ENCODE peak calls at places on chromosomes 7 and 10, in eight cellular contexts. One of them, this sample, is unnamed.

GRCh38 chr7:129535896-129536295 is 33.6 kb downstream of the SMKR1 start:
- DNase-seq in fibroblast of lung: no peak
- DNase-seq in lower leg skin: no peak
- DNase-seq in fibroblast of villous mesenchyme: no peak
- DNase-seq in skeletal muscle cell: no peak
- DNase-seq in naive thymus-derived CD4-positive, alpha-beta T cell: no peak
- DNase-seq in body of pancreas: no peak
- DNase-seq in lower lobe of right lung: no peak
- DNase-seq in this sample: no peak

GRCh38 chr7:157211710-157212109 is 73.0 kb downstream of the UBE3C start:
- DNase-seq in fibroblast of lung: peak
- DNase-seq in lower leg skin: no peak
- DNase-seq in fibroblast of villous mesenchyme: peak
- DNase-seq in skeletal muscle cell: peak
- DNase-seq in naive thymus-derived CD4-positive, alpha-beta T cell: no peak
- DNase-seq in body of pancreas: no peak
- DNase-seq in lower lobe of right lung: no peak
- DNase-seq in this sample: no peak

GRCh38 chr10:91420868-91421267 is 10.7 kb downstream of the HECTD2 start:
- DNase-seq in fibroblast of lung: peak
- DNase-seq in lower leg skin: no peak
- DNase-seq in fibroblast of villous mesenchyme: no peak
- DNase-seq in skeletal muscle cell: no peak
- DNase-seq in naive thymus-derived CD4-positive, alpha-beta T cell: no peak
- DNase-seq in body of pancreas: no peak
- DNase-seq in lower lobe of right lung: no peak
- DNase-seq in this sample: no peak

GRCh38 chr7:94375713-94376112 is 19.0 kb upstream of the COL1A2 start:
- DNase-seq in fibroblast of lung: peak
- DNase-seq in lower leg skin: no peak
- DNase-seq in fibroblast of villous mesenchyme: peak
- DNase-seq in skeletal muscle cell: peak
- DNase-seq in naive thymus-derived CD4-positive, alpha-beta T cell: no peak
- DNase-seq in body of pancreas: no peak
- DNase-seq in lower lobe of right lung: no peak
- DNase-seq in this sample: no peak

GRCh38 chr7:115356139-115356746 is 434.3 kb downstream of the MDFIC start:
- DNase-seq in fibroblast of lung: peak
- DNase-seq in lower leg skin: no peak
- DNase-seq in fibroblast of villous mesenchyme: peak
- DNase-seq in skeletal muscle cell: no peak
- DNase-seq in naive thymus-derived CD4-positive, alpha-beta T cell: no peak
- DNase-seq in body of pancreas: no peak
- DNase-seq in lower lobe of right lung: no peak
- DNase-seq in this sample: no peak

GRCh38 chr7:54904130-54904529 is 114.7 kb upstream of the EGFR start:
- DNase-seq in fibroblast of lung: peak
- DNase-seq in lower leg skin: no peak
- DNase-seq in fibroblast of villous mesenchyme: peak
- DNase-seq in skeletal muscle cell: peak
- DNase-seq in naive thymus-derived CD4-positive, alpha-beta T cell: no peak
- DNase-seq in body of pancreas: no peak
- DNase-seq in lower lobe of right lung: no peak
- DNase-seq in this sample: no peak

GRCh38 chr10:24360286-24361127 is 151.6 kb downstream of the KIAA1217 start:
- DNase-seq in fibroblast of lung: peak
- DNase-seq in lower leg skin: peak
- DNase-seq in fibroblast of villous mesenchyme: peak
- DNase-seq in skeletal muscle cell: no peak
- DNase-seq in naive thymus-derived CD4-positive, alpha-beta T cell: peak
- DNase-seq in body of pancreas: peak
- DNase-seq in lower lobe of right lung: peak
- DNase-seq in this sample: peak

GRCh38 chr10:124655191-124656112 is 88.7 kb downstream of the FAM53B start:
- DNase-seq in fibroblast of lung: no peak
- DNase-seq in lower leg skin: no peak
- DNase-seq in fibroblast of villous mesenchyme: no peak
- DNase-seq in skeletal muscle cell: no peak
- DNase-seq in naive thymus-derived CD4-positive, alpha-beta T cell: no peak
- DNase-seq in body of pancreas: no peak
- DNase-seq in lower lobe of right lung: no peak
- DNase-seq in this sample: no peak

GRCh38 chr10:22252801-22253577 is 35.2 kb upstream of the EBLN1 start:
- DNase-seq in fibroblast of lung: peak
- DNase-seq in lower leg skin: peak
- DNase-seq in fibroblast of villous mesenchyme: peak
- DNase-seq in skeletal muscle cell: no peak
- DNase-seq in naive thymus-derived CD4-positive, alpha-beta T cell: peak
- DNase-seq in body of pancreas: peak
- DNase-seq in lower lobe of right lung: peak
- DNase-seq in this sample: peak

GRCh38 chr7:7793921-7794320 is 75.5 kb upstream of the RPA3 start:
- DNase-seq in fibroblast of lung: no peak
- DNase-seq in lower leg skin: no peak
- DNase-seq in fibroblast of villous mesenchyme: no peak
- DNase-seq in skeletal muscle cell: no peak
- DNase-seq in naive thymus-derived CD4-positive, alpha-beta T cell: no peak
- DNase-seq in body of pancreas: no peak
- DNase-seq in lower lobe of right lung: no peak
- DNase-seq in this sample: no peak

GRCh38 chr7:69177941-69178494 is 420.3 kb upstream of the AUTS2 start:
- DNase-seq in fibroblast of lung: peak
- DNase-seq in lower leg skin: no peak
- DNase-seq in fibroblast of villous mesenchyme: no peak
- DNase-seq in skeletal muscle cell: no peak
- DNase-seq in naive thymus-derived CD4-positive, alpha-beta T cell: no peak
- DNase-seq in body of pancreas: no peak
- DNase-seq in lower lobe of right lung: no peak
- DNase-seq in this sample: no peak

GRCh38 chr7:977326-978048 is 2.1 kb upstream of the COX19 start:
- DNase-seq in fibroblast of lung: peak
- DNase-seq in lower leg skin: no peak
- DNase-seq in fibroblast of villous mesenchyme: no peak
- DNase-seq in skeletal muscle cell: no peak
- DNase-seq in naive thymus-derived CD4-positive, alpha-beta T cell: no peak
- DNase-seq in body of pancreas: peak
- DNase-seq in lower lobe of right lung: no peak
- DNase-seq in this sample: peak

GRCh38 chr7:7438851-7439250 is 96.8 kb downstream of the COL28A1 start:
- DNase-seq in fibroblast of lung: peak
- DNase-seq in lower leg skin: no peak
- DNase-seq in fibroblast of villous mesenchyme: peak
- DNase-seq in skeletal muscle cell: peak
- DNase-seq in naive thymus-derived CD4-positive, alpha-beta T cell: no peak
- DNase-seq in body of pancreas: no peak
- DNase-seq in lower lobe of right lung: no peak
- DNase-seq in this sample: no peak

GRCh38 chr10:132447446-132448247 is 50.6 kb downstream of the PWWP2B start:
- DNase-seq in fibroblast of lung: peak
- DNase-seq in lower leg skin: no peak
- DNase-seq in fibroblast of villous mesenchyme: peak
- DNase-seq in skeletal muscle cell: peak
- DNase-seq in naive thymus-derived CD4-positive, alpha-beta T cell: peak
- DNase-seq in body of pancreas: peak
- DNase-seq in lower lobe of right lung: peak
- DNase-seq in this sample: peak

GRCh38 chr10:23694446-23694920 is 255.6 kb downstream of the OTUD1 start:
- DNase-seq in fibroblast of lung: peak
- DNase-seq in lower leg skin: no peak
- DNase-seq in fibroblast of villous mesenchyme: no peak
- DNase-seq in skeletal muscle cell: no peak
- DNase-seq in naive thymus-derived CD4-positive, alpha-beta T cell: no peak
- DNase-seq in body of pancreas: no peak
- DNase-seq in lower lobe of right lung: peak
- DNase-seq in this sample: peak

GRCh38 chr7:121752706-121753105 is 120.3 kb upstream of the PTPRZ1 start:
- DNase-seq in fibroblast of lung: peak
- DNase-seq in lower leg skin: no peak
- DNase-seq in fibroblast of villous mesenchyme: peak
- DNase-seq in skeletal muscle cell: no peak
- DNase-seq in naive thymus-derived CD4-positive, alpha-beta T cell: no peak
- DNase-seq in body of pancreas: no peak
- DNase-seq in lower lobe of right lung: no peak
- DNase-seq in this sample: no peak

GRCh38 chr7:74032191-74032490 is 4.2 kb downstream of the ELN start:
- DNase-seq in fibroblast of lung: peak
- DNase-seq in lower leg skin: no peak
- DNase-seq in fibroblast of villous mesenchyme: peak
- DNase-seq in skeletal muscle cell: peak
- DNase-seq in naive thymus-derived CD4-positive, alpha-beta T cell: no peak
- DNase-seq in body of pancreas: peak
- DNase-seq in lower lobe of right lung: no peak
- DNase-seq in this sample: no peak

GRCh38 chr7:74031403-74032190 is 3.6 kb downstream of the ELN start:
- DNase-seq in fibroblast of lung: no peak
- DNase-seq in lower leg skin: no peak
- DNase-seq in fibroblast of villous mesenchyme: no peak
- DNase-seq in skeletal muscle cell: no peak
- DNase-seq in naive thymus-derived CD4-positive, alpha-beta T cell: no peak
- DNase-seq in body of pancreas: no peak
- DNase-seq in lower lobe of right lung: no peak
- DNase-seq in this sample: no peak

GRCh38 chr7:74033372-74034311 is 5.7 kb downstream of the ELN start:
- DNase-seq in fibroblast of lung: peak
- DNase-seq in lower leg skin: no peak
- DNase-seq in fibroblast of villous mesenchyme: peak
- DNase-seq in skeletal muscle cell: no peak
- DNase-seq in naive thymus-derived CD4-positive, alpha-beta T cell: no peak
- DNase-seq in body of pancreas: peak
- DNase-seq in lower lobe of right lung: peak
- DNase-seq in this sample: peak

GRCh38 chr7:74030861-74031260 is 2.9 kb downstream of the ELN start:
- DNase-seq in fibroblast of lung: no peak
- DNase-seq in lower leg skin: no peak
- DNase-seq in fibroblast of villous mesenchyme: no peak
- DNase-seq in skeletal muscle cell: no peak
- DNase-seq in naive thymus-derived CD4-positive, alpha-beta T cell: no peak
- DNase-seq in body of pancreas: no peak
- DNase-seq in lower lobe of right lung: no peak
- DNase-seq in this sample: no peak

DNA sequence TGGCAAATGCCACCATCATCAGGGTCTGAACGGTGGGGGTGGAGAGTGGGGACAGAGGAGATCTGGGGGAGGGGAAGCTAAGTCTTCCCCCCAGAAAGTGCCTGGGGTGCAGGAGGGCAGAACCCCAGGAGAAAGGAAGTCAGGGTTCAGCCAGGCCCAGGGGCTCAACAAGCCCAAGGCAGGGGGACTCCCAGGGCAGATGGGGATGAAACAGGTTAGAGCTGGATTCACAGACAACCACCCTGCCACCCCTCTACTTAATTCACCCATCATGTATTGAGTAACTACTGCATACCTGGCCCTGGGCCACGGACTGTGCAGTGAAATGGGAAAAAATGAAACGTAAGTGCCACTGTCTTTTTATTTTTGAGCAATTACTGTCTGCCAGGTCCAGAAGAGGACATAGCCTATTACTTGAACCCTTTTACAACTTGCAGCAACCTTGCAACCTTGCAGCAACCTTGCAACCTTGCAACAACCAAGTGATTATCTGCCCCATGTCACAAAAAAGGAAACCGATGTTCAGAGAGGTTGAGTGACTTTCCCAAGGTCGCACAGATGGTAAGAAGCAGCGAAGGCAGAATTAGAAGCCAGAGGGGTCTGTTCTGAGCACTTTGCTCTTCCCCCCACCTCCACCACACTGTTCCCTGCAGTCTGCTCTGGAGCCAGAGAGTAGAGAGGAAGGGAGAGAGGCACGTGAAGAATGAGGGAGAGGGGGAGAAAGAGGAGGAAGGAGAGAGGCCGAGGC is 4.8 kb downstream of the ELN start:
- DNase-seq in fibroblast of lung: no peak
- DNase-seq in lower leg skin: no peak
- DNase-seq in fibroblast of villous mesenchyme: no peak
- DNase-seq in skeletal muscle cell: no peak
- DNase-seq in naive thymus-derived CD4-positive, alpha-beta T cell: no peak
- DNase-seq in body of pancreas: no peak
- DNase-seq in lower lobe of right lung: no peak
- DNase-seq in this sample: no peak
- H3K4me3 ChIP-seq in fibroblast of lung: no peak
- H3K4me3 ChIP-seq in lower leg skin: no peak
- H3K4me3 ChIP-seq in fibroblast of villous mesenchyme: no peak
- H3K4me3 ChIP-seq in skeletal muscle cell: no peak
- H3K4me3 ChIP-seq in naive thymus-derived CD4-positive, alpha-beta T cell: no peak
- H3K4me3 ChIP-seq in body of pancreas: no peak
- H3K4me3 ChIP-seq in lower lobe of right lung: peak
- H3K4me3 ChIP-seq in this sample: no peak

DNA sequence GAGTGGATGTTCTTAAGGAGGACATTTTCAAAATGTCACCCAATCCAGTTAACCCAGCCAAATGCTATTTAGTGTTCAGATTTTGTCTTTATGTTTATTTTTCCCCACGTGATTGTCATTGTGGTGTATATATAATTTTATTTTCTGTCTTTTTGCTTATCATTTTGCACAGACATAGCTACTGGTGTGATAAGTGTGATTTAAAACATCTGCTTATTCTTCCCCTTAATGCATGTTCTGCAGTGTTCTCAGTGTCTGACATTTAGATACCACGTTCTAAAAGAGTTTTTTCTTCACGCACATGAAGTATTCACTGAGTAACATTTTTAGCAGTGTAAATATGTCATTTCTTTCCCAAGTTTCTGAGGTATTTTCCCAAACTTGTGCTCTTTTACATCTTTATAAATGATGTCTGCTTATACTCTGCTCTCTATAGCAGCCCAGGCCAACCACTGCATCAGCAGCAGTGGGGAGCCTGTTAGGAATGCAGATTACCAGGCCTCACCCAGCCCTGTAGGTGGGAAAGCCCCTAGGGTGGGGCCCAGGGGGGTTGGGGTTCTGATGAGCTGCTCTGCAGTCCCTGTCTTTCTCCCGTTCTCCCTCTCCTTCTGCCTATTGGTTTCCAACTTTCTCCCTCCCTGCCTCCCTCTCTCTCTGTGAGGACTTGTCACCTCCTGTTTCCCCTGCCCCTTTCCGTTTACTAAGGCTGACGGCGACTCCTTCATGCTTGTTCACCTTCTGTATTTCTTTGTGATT is 20.8 kb downstream of the ADCY1 start:
- DNase-seq in fibroblast of lung: no peak
- DNase-seq in lower leg skin: no peak
- DNase-seq in fibroblast of villous mesenchyme: no peak
- DNase-seq in skeletal muscle cell: no peak
- DNase-seq in naive thymus-derived CD4-positive, alpha-beta T cell: no peak
- DNase-seq in body of pancreas: no peak
- DNase-seq in lower lobe of right lung: no peak
- DNase-seq in this sample: no peak
- H3K4me3 ChIP-seq in fibroblast of lung: no peak
- H3K4me3 ChIP-seq in lower leg skin: no peak
- H3K4me3 ChIP-seq in fibroblast of villous mesenchyme: no peak
- H3K4me3 ChIP-seq in skeletal muscle cell: no peak
- H3K4me3 ChIP-seq in naive thymus-derived CD4-positive, alpha-beta T cell: no peak
- H3K4me3 ChIP-seq in body of pancreas: no peak
- H3K4me3 ChIP-seq in lower lobe of right lung: no peak
- H3K4me3 ChIP-seq in this sample: no peak

GRCh38 chr10:83374741-83375140 is 764.6 kb upstream of the GHITM start:
- DNase-seq in fibroblast of lung: no peak
- DNase-seq in lower leg skin: no peak
- DNase-seq in fibroblast of villous mesenchyme: no peak
- DNase-seq in skeletal muscle cell: no peak
- DNase-seq in naive thymus-derived CD4-positive, alpha-beta T cell: no peak
- DNase-seq in body of pancreas: no peak
- DNase-seq in lower lobe of right lung: no peak
- DNase-seq in this sample: no peak
- H3K4me3 ChIP-seq in fibroblast of lung: no peak
- H3K4me3 ChIP-seq in lower leg skin: no peak
- H3K4me3 ChIP-seq in fibroblast of villous mesenchyme: no peak
- H3K4me3 ChIP-seq in skeletal muscle cell: no peak
- H3K4me3 ChIP-seq in naive thymus-derived CD4-positive, alpha-beta T cell: no peak
- H3K4me3 ChIP-seq in body of pancreas: no peak
- H3K4me3 ChIP-seq in lower lobe of right lung: no peak
- H3K4me3 ChIP-seq in this sample: no peak

GRCh38 chr7:2640858-2641257 is 9.1 kb downstream of the TTYH3 start:
- DNase-seq in fibroblast of lung: no peak
- DNase-seq in lower leg skin: no peak
- DNase-seq in fibroblast of villous mesenchyme: no peak
- DNase-seq in skeletal muscle cell: no peak
- DNase-seq in naive thymus-derived CD4-positive, alpha-beta T cell: no peak
- DNase-seq in body of pancreas: no peak
- DNase-seq in lower lobe of right lung: no peak
- DNase-seq in this sample: peak
- H3K4me3 ChIP-seq in fibroblast of lung: no peak
- H3K4me3 ChIP-seq in lower leg skin: no peak
- H3K4me3 ChIP-seq in fibroblast of villous mesenchyme: no peak
- H3K4me3 ChIP-seq in skeletal muscle cell: no peak
- H3K4me3 ChIP-seq in naive thymus-derived CD4-positive, alpha-beta T cell: no peak
- H3K4me3 ChIP-seq in body of pancreas: no peak
- H3K4me3 ChIP-seq in lower lobe of right lung: peak
- H3K4me3 ChIP-seq in this sample: peak

This sample was measured in upper lobe of left lung.